ENCODE peak calls at places on chromosomes 2 and 18, in seven cellular contexts. One of them, this sample, is unnamed.

GRCh38 chr2:196131384-196131861 is 40.0 kb downstream of the STK17B start:
- DNase-seq in upper lobe of right lung: no peak
- DNase-seq in esophagus squamous epithelium: no peak
- DNase-seq in colonic mucosa: peak; percentile 41
- DNase-seq in neuronal stem cell: no peak
- DNase-seq in right cardiac atrium: peak; percentile 54
- DNase-seq in spleen: no peak
- DNase-seq in this sample: peak; percentile 45

GRCh38 chr2:71458413-71459083 is 5.2 kb downstream of the DYSF start:
- DNase-seq in esophagus squamous epithelium: no peak
- DNase-seq in right cardiac atrium: no peak
- DNase-seq in colonic mucosa: no peak
- DNase-seq in upper lobe of right lung: no peak
- DNase-seq in spleen: no peak
- DNase-seq in neuronal stem cell: no peak
- DNase-seq in this sample: no peak

GRCh38 chr2:119384971-119385370 is 18.2 kb downstream of the DBI start:
- DNase-seq in esophagus squamous epithelium: no peak
- DNase-seq in neuronal stem cell: no peak
- DNase-seq in spleen: no peak
- DNase-seq in upper lobe of right lung: no peak
- DNase-seq in right cardiac atrium: peak; percentile 46
- DNase-seq in colonic mucosa: no peak
- DNase-seq in this sample: no peak

GRCh38 chr18:23248826-23249225 is 113.5 kb downstream of the CABLES1 start:
- DNase-seq in upper lobe of right lung: no peak
- DNase-seq in spleen: no peak
- DNase-seq in esophagus squamous epithelium: no peak
- DNase-seq in neuronal stem cell: no peak
- DNase-seq in right cardiac atrium: no peak
- DNase-seq in colonic mucosa: no peak
- DNase-seq in this sample: no peak

GRCh38 chr2:232652505-232652851 is 19.1 kb downstream of the EFHD1 start:
- DNase-seq in neuronal stem cell: no peak
- DNase-seq in upper lobe of right lung: no peak
- DNase-seq in right cardiac atrium: no peak
- DNase-seq in colonic mucosa: no peak
- DNase-seq in esophagus squamous epithelium: no peak
- DNase-seq in spleen: no peak
- DNase-seq in this sample: no peak

GRCh38 chr2:28709101-28709500 is 42.5 kb upstream of the PPP1CB start:
- DNase-seq in spleen: peak; percentile 23
- DNase-seq in upper lobe of right lung: peak; percentile 71
- DNase-seq in neuronal stem cell: no peak
- DNase-seq in right cardiac atrium: no peak
- DNase-seq in colonic mucosa: peak; percentile 71
- DNase-seq in esophagus squamous epithelium: no peak
- DNase-seq in this sample: no peak

GRCh38 chr2:25499157-25499556 is 157.4 kb upstream of the DNMT3A start:
- DNase-seq in right cardiac atrium: no peak
- DNase-seq in colonic mucosa: no peak
- DNase-seq in upper lobe of right lung: no peak
- DNase-seq in spleen: no peak
- DNase-seq in neuronal stem cell: no peak
- DNase-seq in esophagus squamous epithelium: no peak
- DNase-seq in this sample: no peak

GRCh38 chr18:21163647-21164625 is 52.3 kb upstream of the ROCK1 start:
- DNase-seq in esophagus squamous epithelium: no peak
- DNase-seq in neuronal stem cell: no peak
- DNase-seq in upper lobe of right lung: no peak
- DNase-seq in right cardiac atrium: peak; percentile 50
- DNase-seq in spleen: no peak
- DNase-seq in colonic mucosa: no peak
- DNase-seq in this sample: no peak

GRCh38 chr2:37457401-37457901 is 113.0 kb downstream of the QPCT start:
- DNase-seq in neuronal stem cell: no peak
- DNase-seq in esophagus squamous epithelium: no peak
- DNase-seq in colonic mucosa: no peak
- DNase-seq in spleen: no peak
- DNase-seq in right cardiac atrium: no peak
- DNase-seq in upper lobe of right lung: no peak
- DNase-seq in this sample: no peak

GRCh38 chr2:132417430-132418035 is 928 bp downstream of the GPR39 start:
- DNase-seq in upper lobe of right lung: no peak
- DNase-seq in spleen: peak; percentile 75
- DNase-seq in esophagus squamous epithelium: no peak
- DNase-seq in right cardiac atrium: no peak
- DNase-seq in colonic mucosa: peak; percentile 27
- DNase-seq in neuronal stem cell: no peak
- DNase-seq in this sample: no peak

GRCh38 chr2:241157841-241158545 is 7.7 kb downstream of the PPP1R7 start:
- DNase-seq in neuronal stem cell: no peak
- DNase-seq in colonic mucosa: no peak
- DNase-seq in upper lobe of right lung: no peak
- DNase-seq in spleen: peak; percentile 48
- DNase-seq in esophagus squamous epithelium: no peak
- DNase-seq in right cardiac atrium: no peak
- DNase-seq in this sample: no peak

GRCh38 chr18:3877678-3878077 is 427.7 kb downstream of the TGIF1 start:
- DNase-seq in right cardiac atrium: no peak
- DNase-seq in neuronal stem cell: no peak
- DNase-seq in colonic mucosa: no peak
- DNase-seq in spleen: no peak
- DNase-seq in upper lobe of right lung: no peak
- DNase-seq in esophagus squamous epithelium: no peak
- DNase-seq in this sample: no peak

GRCh38 chr18:23935804-23936203 is 78.8 kb upstream of the TTC39C start:
- DNase-seq in upper lobe of right lung: no peak
- DNase-seq in colonic mucosa: no peak
- DNase-seq in right cardiac atrium: no peak
- DNase-seq in spleen: no peak
- DNase-seq in neuronal stem cell: no peak
- DNase-seq in esophagus squamous epithelium: no peak
- DNase-seq in this sample: no peak

GRCh38 chr18:27668126-27668525 is 483.0 kb upstream of the CHST9 start:
- DNase-seq in upper lobe of right lung: no peak
- DNase-seq in colonic mucosa: no peak
- DNase-seq in spleen: no peak
- DNase-seq in esophagus squamous epithelium: no peak
- DNase-seq in right cardiac atrium: no peak
- DNase-seq in neuronal stem cell: no peak
- DNase-seq in this sample: no peak

GRCh38 chr2:221104391-221104811 is 467.7 kb downstream of the EPHA4 start:
- DNase-seq in neuronal stem cell: no peak
- DNase-seq in right cardiac atrium: peak; percentile 93
- DNase-seq in upper lobe of right lung: peak; percentile 67
- DNase-seq in spleen: peak; percentile 83
- DNase-seq in colonic mucosa: peak; percentile 31
- DNase-seq in esophagus squamous epithelium: no peak
- DNase-seq in this sample: no peak

GRCh38 chr2:239188536-239188935 is 212.3 kb downstream of the HDAC4 start:
- DNase-seq in neuronal stem cell: no peak
- DNase-seq in esophagus squamous epithelium: no peak
- DNase-seq in right cardiac atrium: peak; percentile 28
- DNase-seq in colonic mucosa: no peak
- DNase-seq in spleen: peak; percentile 49
- DNase-seq in upper lobe of right lung: peak; percentile 61
- DNase-seq in this sample: no peak

GRCh38 chr2:80030135-80030534 is 274.4 kb downstream of the LRRTM1 start:
- DNase-seq in colonic mucosa: no peak
- DNase-seq in esophagus squamous epithelium: no peak
- DNase-seq in neuronal stem cell: no peak
- DNase-seq in right cardiac atrium: no peak
- DNase-seq in spleen: no peak
- DNase-seq in upper lobe of right lung: no peak
- DNase-seq in this sample: no peak

GRCh38 chr18:23972416-23972815 is 42.1 kb upstream of the TTC39C start:
- DNase-seq in spleen: no peak
- DNase-seq in right cardiac atrium: no peak
- DNase-seq in upper lobe of right lung: no peak
- DNase-seq in neuronal stem cell: no peak
- DNase-seq in colonic mucosa: no peak
- DNase-seq in esophagus squamous epithelium: no peak
- DNase-seq in this sample: peak; percentile 39

GRCh38 chr2:121065239-121065638 is 219.8 kb downstream of the TFCP2L1 start:
- DNase-seq in esophagus squamous epithelium: no peak
- DNase-seq in neuronal stem cell: no peak
- DNase-seq in spleen: no peak
- DNase-seq in colonic mucosa: no peak
- DNase-seq in upper lobe of right lung: no peak
- DNase-seq in right cardiac atrium: no peak
- DNase-seq in this sample: no peak

GRCh38 chr2:239225921-239226561 is 174.8 kb downstream of the HDAC4 start:
- DNase-seq in right cardiac atrium: no peak
- DNase-seq in neuronal stem cell: no peak
- DNase-seq in colonic mucosa: no peak
- DNase-seq in esophagus squamous epithelium: no peak
- DNase-seq in spleen: peak; percentile 59
- DNase-seq in upper lobe of right lung: no peak
- DNase-seq in this sample: no peak

GRCh38 chr2:63614983-63615945 is 26.5 kb downstream of the MDH1 start:
- DNase-seq in colonic mucosa: no peak
- DNase-seq in right cardiac atrium: no peak
- DNase-seq in esophagus squamous epithelium: no peak
- DNase-seq in upper lobe of right lung: no peak
- DNase-seq in neuronal stem cell: no peak
- DNase-seq in spleen: no peak
- DNase-seq in this sample: no peak
- H3K27ac ChIP-seq in colonic mucosa: no peak overlapping the region
- H3K27ac ChIP-seq in right cardiac atrium: no peak overlapping the region
- H3K27ac ChIP-seq in esophagus squamous epithelium: no peak overlapping the region
- H3K27ac ChIP-seq in upper lobe of right lung: no peak overlapping the region
- H3K27ac ChIP-seq in neuronal stem cell: peak overlapping the region; percentile 67
- H3K27ac ChIP-seq in spleen: no peak overlapping the region
- H3K27ac ChIP-seq in this sample: no peak overlapping the region

DNA sequence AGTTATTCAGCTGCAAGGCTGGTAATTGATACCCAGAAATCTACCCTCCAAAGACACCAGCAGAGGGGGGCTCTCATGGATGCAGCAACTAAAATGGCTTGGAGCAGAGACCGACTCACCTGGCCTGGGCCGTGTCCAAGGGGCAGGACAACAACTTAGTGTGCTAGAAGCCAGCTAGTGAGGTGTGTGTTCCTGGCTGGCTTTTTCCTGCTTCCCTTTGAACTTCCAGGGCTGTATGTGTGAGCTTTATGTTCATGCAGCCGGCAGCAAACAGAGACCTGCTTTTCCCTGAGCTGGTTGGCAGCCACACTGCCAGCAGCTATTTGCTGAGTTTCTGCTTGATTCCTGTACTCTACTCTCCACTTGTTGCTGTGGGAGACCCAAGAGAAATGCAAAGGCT is 23.8 kb upstream of the GRP start:
- DNase-seq in neuronal stem cell: no peak
- DNase-seq in esophagus squamous epithelium: no peak
- DNase-seq in upper lobe of right lung: no peak
- DNase-seq in right cardiac atrium: no peak
- DNase-seq in colonic mucosa: no peak
- DNase-seq in spleen: no peak
- DNase-seq in this sample: no peak
- H3K27me3 ChIP-seq in neuronal stem cell: no peaks in the 10 kb centered on the region
- H3K27me3 ChIP-seq in esophagus squamous epithelium: no peaks in the 10 kb centered on the region
- H3K27me3 ChIP-seq in upper lobe of right lung: peaks cover 4% of the 10 kb centered on the region
- H3K27me3 ChIP-seq in right cardiac atrium: no peaks in the 10 kb centered on the region
- H3K27me3 ChIP-seq in colonic mucosa: no peaks in the 10 kb centered on the region
- H3K27me3 ChIP-seq in spleen: peaks cover 5% of the 10 kb centered on the region
- H3K27me3 ChIP-seq in this sample: no peaks in the 10 kb centered on the region

GRCh38 chr18:10298346-10298745 is 156.1 kb upstream of the APCDD1 start:
- DNase-seq in esophagus squamous epithelium: no peak
- DNase-seq in neuronal stem cell: no peak
- DNase-seq in spleen: no peak
- DNase-seq in colonic mucosa: no peak
- DNase-seq in right cardiac atrium: no peak
- DNase-seq in upper lobe of right lung: no peak
- DNase-seq in this sample: no peak

GRCh38 chr18:10296491-10296890 is 157.9 kb upstream of the APCDD1 start:
- DNase-seq in esophagus squamous epithelium: no peak
- DNase-seq in spleen: no peak
- DNase-seq in right cardiac atrium: no peak
- DNase-seq in neuronal stem cell: no peak
- DNase-seq in upper lobe of right lung: no peak
- DNase-seq in colonic mucosa: no peak
- DNase-seq in this sample: no peak

GRCh38 chr18:10299686-10300085 is 154.7 kb upstream of the APCDD1 start:
- DNase-seq in right cardiac atrium: peak; percentile 63
- DNase-seq in upper lobe of right lung: no peak
- DNase-seq in neuronal stem cell: no peak
- DNase-seq in colonic mucosa: no peak
- DNase-seq in esophagus squamous epithelium: no peak
- DNase-seq in spleen: no peak
- DNase-seq in this sample: no peak

GRCh38 chr18:10295751-10296150 is 158.7 kb upstream of the APCDD1 start:
- DNase-seq in esophagus squamous epithelium: no peak
- DNase-seq in right cardiac atrium: no peak
- DNase-seq in spleen: no peak
- DNase-seq in colonic mucosa: no peak
- DNase-seq in upper lobe of right lung: no peak
- DNase-seq in neuronal stem cell: no peak
- DNase-seq in this sample: no peak

GRCh38 chr18:10297079-10297478 is 157.4 kb upstream of the APCDD1 start:
- DNase-seq in upper lobe of right lung: no peak
- DNase-seq in colonic mucosa: no peak
- DNase-seq in esophagus squamous epithelium: no peak
- DNase-seq in right cardiac atrium: no peak
- DNase-seq in spleen: no peak
- DNase-seq in neuronal stem cell: peak; percentile 53
- DNase-seq in this sample: no peak
- H3K27ac ChIP-seq in upper lobe of right lung: no peak overlapping the region
- H3K27ac ChIP-seq in colonic mucosa: no peak overlapping the region
- H3K27ac ChIP-seq in esophagus squamous epithelium: no peak overlapping the region
- H3K27ac ChIP-seq in right cardiac atrium: no peak overlapping the region
- H3K27ac ChIP-seq in spleen: no peak overlapping the region
- H3K27ac ChIP-seq in neuronal stem cell: no peak overlapping the region
- H3K27ac ChIP-seq in this sample: no peak overlapping the region

DNA sequence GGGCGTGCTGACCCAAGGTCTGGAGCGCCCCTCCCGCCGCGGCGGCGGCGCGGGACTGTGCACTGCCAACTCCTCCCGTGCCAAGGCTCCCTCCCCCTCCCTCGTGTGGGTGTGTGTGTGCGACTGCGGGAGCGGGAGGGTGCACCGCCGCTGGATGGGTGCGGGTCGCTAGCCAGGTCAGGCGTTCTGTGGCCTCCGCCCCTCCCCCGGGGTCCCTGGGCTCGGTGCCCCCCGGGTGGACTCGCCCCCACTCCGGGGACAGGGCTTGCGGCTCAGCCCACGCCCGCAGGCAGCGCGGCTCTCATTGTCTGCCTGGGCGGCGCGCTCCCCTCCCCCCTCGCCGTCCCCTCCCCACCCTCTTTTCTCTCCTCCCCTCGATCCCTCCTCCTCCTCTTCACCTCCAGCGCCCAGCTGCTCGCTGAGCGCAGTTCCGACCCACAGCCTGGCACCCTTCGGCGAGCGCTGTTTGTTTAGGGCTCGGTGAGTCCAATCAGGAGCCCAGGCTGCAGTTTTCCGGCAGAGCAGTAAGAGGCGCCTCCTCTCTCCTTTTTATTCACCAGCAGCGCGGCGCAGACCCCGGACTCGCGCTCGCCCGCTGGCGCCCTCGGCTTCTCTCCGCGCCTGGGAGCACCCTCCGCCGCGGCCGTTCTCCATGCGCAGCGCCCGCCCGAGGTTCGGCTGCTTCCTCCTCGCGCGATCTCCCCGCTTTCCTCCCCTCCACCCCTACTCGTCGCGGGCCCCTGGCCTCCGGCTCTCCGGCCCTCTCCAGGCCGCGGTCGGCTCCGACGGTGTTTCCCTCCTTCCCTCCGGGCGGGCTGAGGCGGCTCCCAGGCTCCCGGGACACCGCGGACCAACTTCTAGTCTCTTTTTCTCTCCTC is at the start of gene GATA6:
- DNase-seq in upper lobe of right lung: peak; percentile 96
- DNase-seq in neuronal stem cell: peak; percentile 73
- DNase-seq in spleen: peak; percentile 84
- DNase-seq in colonic mucosa: peak; percentile 94
- DNase-seq in esophagus squamous epithelium: no peak
- DNase-seq in right cardiac atrium: peak; percentile 98
- DNase-seq in this sample: no peak
- H3K27me3 ChIP-seq in upper lobe of right lung: peaks cover 40% of the 10 kb centered on the region
- H3K27me3 ChIP-seq in neuronal stem cell: peaks cover 99% of the 10 kb centered on the region
- H3K27me3 ChIP-seq in spleen: peaks cover 100% of the 10 kb centered on the region
- H3K27me3 ChIP-seq in colonic mucosa: peaks cover 28% of the 10 kb centered on the region
- H3K27me3 ChIP-seq in esophagus squamous epithelium: peaks cover 57% of the 10 kb centered on the region
- H3K27me3 ChIP-seq in right cardiac atrium: no peaks in the 10 kb centered on the region
- H3K27me3 ChIP-seq in this sample: peaks cover 49% of the 10 kb centered on the region

This sample was measured in effector memory CD4-positive, alpha-beta T cell.